ENCODE peak calls at places on chromosome 21, in five cellular contexts. L, Q, U, S and F are unnamed samples.

GRCh38 chr21:40386301-40386911 is 460.6 kb downstream of the DSCAM start:
- DNase-seq in L (no peak), Q (peak; percentile 58), U (no peak), S (peak; percentile 51), F (no peak)

GRCh38 chr21:34844924-34845238 is 176.1 kb downstream of the CLIC6 start:
- DNase-seq in L (no peak), Q (no peak), U (no peak), S (no peak), F (no peak)

GRCh38 chr21:35994605-35995004 is 65.7 kb downstream of the SETD4 start:
- DNase-seq in L (no peak), Q (no peak), U (no peak), S (no peak), F (no peak)

GRCh38 chr21:34733866-34734265 is 65.1 kb downstream of the CLIC6 start:
- DNase-seq in L (no peak), Q (no peak), U (no peak), S (no peak), F (no peak)

GRCh38 chr21:45317401-45318145 is 29.9 kb upstream of the POFUT2 start:
- DNase-seq in L (peak; percentile 94), Q (no peak), U (no peak), S (peak; percentile 38), F (no peak)

GRCh38 chr21:27507695-27508094 is 540.8 kb upstream of the ADAMTS5 start:
- DNase-seq in L (no peak), Q (no peak), U (no peak), S (no peak), F (no peak)

GRCh38 chr21:36976882-36977651 is 10.6 kb upstream of the HLCS start:
- DNase-seq in L (peak; percentile 75), Q (peak; percentile 92), U (peak; percentile 62), S (no peak), F (peak; percentile 74)

GRCh38 chr21:42830456-42831455 is 48.6 kb downstream of the WDR4 start:
- DNase-seq in L (no peak), Q (peak; percentile 33), U (no peak), S (no peak), F (no peak)

GRCh38 chr21:45266518-45267389 is 20.9 kb downstream of the POFUT2 start:
- DNase-seq in L (no peak), Q (no peak), U (no peak), S (peak; percentile 4), F (no peak)

GRCh38 chr21:44986471-44987291 is 46.9 kb downstream of the SLX9 start:
- DNase-seq in L (no peak), Q (no peak), U (no peak), S (peak; percentile 22), F (no peak)

GRCh38 chr21:34204021-34204420 is 130.6 kb downstream of the MRPS6 start:
- DNase-seq in L (no peak), Q (no peak), U (no peak), S (no peak), F (no peak)

GRCh38 chr21:38869946-38870345 is 64.2 kb downstream of the ETS2 start:
- DNase-seq in L (peak; percentile 71), Q (peak; percentile 30), U (no peak), S (no peak), F (no peak)

GRCh38 chr21:33380483-33380998 is 22.7 kb upstream of the IFNGR2 start:
- DNase-seq in L (peak; percentile 96), Q (no peak), U (peak; percentile 49), S (peak; percentile 94), F (peak; percentile 56)